ENCODE peak calls at places on chromosomes 6 and 20, in four cellular contexts. Q is body of pancreas, K is kidney epithelial cell, U is fibroblast of the aortic adventitia. W is an unnamed sample.

GRCh38 chr6:167337231-167337630 is 12.3 kb downstream of the TTLL2 start:
- DNase-seq in Q (no peak), K (no peak), U (no peak), W (no peak)

GRCh38 chr20:1567392-1568165 is 10.1 kb upstream of the SIRPD start:
- DNase-seq in U (peak; percentile 69), Q (no peak), K (peak; percentile 79), W (no peak)

GRCh38 chr20:58075980-58076749 is 152.3 kb downstream of the ANKRD60 start:
- DNase-seq in U (peak; percentile 6), Q (no peak), K (no peak), W (no peak)

GRCh38 chr20:46400828-46401477 is 5.5 kb downstream of the ELMO2 start:
- DNase-seq in U (peak; percentile 59), K (no peak), Q (no peak), W (no peak)

GRCh38 chr20:11445161-11445560 is 472.5 kb upstream of the BTBD3 start:
- DNase-seq in K (no peak), U (no peak), Q (no peak), W (no peak)

GRCh38 chr6:42899871-42900270 is 16.0 kb upstream of the PTCRA start:
- DNase-seq in K (no peak), U (no peak), Q (no peak), W (no peak)

GRCh38 chr6:45663181-45664180 is 285.7 kb upstream of the SUPT3H start:
- DNase-seq in Q (no peak), U (peak; percentile 42), K (no peak), W (peak; percentile 21)

GRCh38 chr6:149860834-149861602 is 3.1 kb downstream of the LRP11 start:
- DNase-seq in Q (no peak), K (no peak), U (no peak), W (no peak)

GRCh38 chr6:42453649-42454427 is 2.1 kb upstream of the TRERF1 start:
- DNase-seq in Q (peak; percentile 38), K (no peak), U (peak; percentile 66), W (peak; percentile 66)

GRCh38 chr6:160991411-160992322 is at the start of gene MAP3K4:
- DNase-seq in Q (peak; percentile 82), K (no peak), U (peak; percentile 70), W (peak; percentile 85)

GRCh38 chr6:166905505-166906134 is 50.7 kb downstream of the RNASET2 start:
- DNase-seq in K (no peak), U (no peak), Q (no peak), W (no peak)

GRCh38 chr20:32497589-32498224 is 87.4 kb downstream of the NOL4L start:
- DNase-seq in U (no peak), Q (no peak), K (no peak), W (no peak)

GRCh38 chr6:39084506-39084905 is 30.5 kb downstream of the SAYSD1 start:
- DNase-seq in Q (no peak), K (no peak), U (no peak), W (no peak)

GRCh38 chr6:69780585-69781178 is 16.1 kb downstream of the LMBRD1 start:
- DNase-seq in Q (no peak), K (no peak), U (no peak), W (no peak)

GRCh38 chr6:119207327-119207726 is 128.9 kb upstream of the FAM184A start:
- DNase-seq in K (no peak), Q (no peak), U (no peak), W (no peak)

GRCh38 chr6:154350293-154350692 is 6.3 kb downstream of the IPCEF1 start:
- DNase-seq in Q (no peak), U (peak; percentile 37), K (no peak), W (no peak)

GRCh38 chr20:10696650-10697049 is 22.9 kb upstream of the JAG1 start:
- DNase-seq in Q (peak; percentile 52), K (no peak), U (no peak), W (no peak)

GRCh38 chr6:156154896-156155295 is 622.3 kb upstream of the ARID1B start:
- DNase-seq in U (peak; percentile 83), Q (no peak), K (no peak), W (no peak)

GRCh38 chr6:108203189-108204119 is 37.6 kb downstream of the NR2E1 start:
- DNase-seq in K (no peak), U (no peak), Q (peak; percentile 20), W (no peak)

GRCh38 chr6:52575490-52575868 is 1.4 kb downstream of the TRAM2 start:
- DNase-seq in U (no peak), K (no peak), Q (no peak), W (no peak)

GRCh38 chr20:36773123-36773547 is 428 bp downstream of the DSN1 start:
- DNase-seq in Q (no peak), K (no peak), U (peak; percentile 12), W (no peak)

GRCh38 chr6:551405-551804 is 105.5 kb downstream of the HUS1B start:
- DNase-seq in Q (no peak), U (peak; percentile 31), K (no peak), W (no peak)

GRCh38 chr6:121695346-121695745 is 259.9 kb downstream of the GJA1 start:
- DNase-seq in K (no peak), Q (no peak), U (no peak), W (no peak)

GRCh38 chr20:5919634-5920544 is 30.4 kb downstream of the TRMT6 start:
- DNase-seq in U (peak; percentile 14), Q (no peak), K (no peak), W (no peak)

GRCh38 chr6:47207261-47207660 is 102.4 kb downstream of the TNFRSF21 start:
- DNase-seq in U (no peak), K (no peak), Q (no peak), W (no peak)

GRCh38 chr6:169312658-169313346 is 59.2 kb upstream of the THBS2 start:
- DNase-seq in K (no peak), U (peak; percentile 41), Q (no peak), W (no peak)

GRCh38 chr6:134165827-134166226 is 113.4 kb upstream of the SLC2A12 start:
- DNase-seq in Q (no peak), U (peak; percentile 27), K (no peak), W (no peak)

GRCh38 chr20:59291740-59292139 is 8.7 kb upstream of the EDN3 start:
- DNase-seq in K (no peak), U (no peak), Q (no peak), W (peak; percentile 46)

GRCh38 chr20:34538671-34539123 is 19.8 kb upstream of the MAP1LC3A start:
- DNase-seq in U (peak; percentile 76), Q (peak; percentile 66), K (no peak), W (peak; percentile 55)

GRCh38 chr6:161639772-161640171 is 365.9 kb upstream of the AGPAT4 start:
- DNase-seq in K (no peak), Q (no peak), U (no peak), W (no peak)

GRCh38 chr6:45655630-45656422 is 278.1 kb upstream of the SUPT3H start:
- DNase-seq in U (peak; percentile 98), Q (no peak), K (peak; percentile 99), W (no peak)

GRCh38 chr6:31575335-31575901 is at the start of gene TNF:
- DNase-seq in Q (no peak), K (no peak), U (no peak), W (peak; percentile 68)

GRCh38 chr6:163001341-163001740 is 273.6 kb downstream of the PACRG start:
- DNase-seq in U (no peak), K (no peak), Q (no peak), W (no peak)

GRCh38 chr6:36519352-36519751 is 27.9 kb downstream of the STK38 start:
- DNase-seq in K (no peak), U (no peak), Q (no peak), W (no peak)

GRCh38 chr20:57212890-57213276 is 53.6 kb downstream of the BMP7 start:
- DNase-seq in U (no peak), K (no peak), Q (no peak), W (no peak)

GRCh38 chr6:43142101-43142500 is 29.0 kb upstream of the SRF start:
- DNase-seq in U (no peak), K (no peak), Q (no peak), W (no peak)

GRCh38 chr6:11854418-11855165 is 76.0 kb upstream of the ADTRP start:
- DNase-seq in Q (peak; percentile 36), K (no peak), U (peak; percentile 82), W (no peak)

GRCh38 chr6:21967282-21967681 is 329.6 kb downstream of the PRL start:
- DNase-seq in U (no peak), K (no peak), Q (no peak), W (no peak)

GRCh38 chr20:15039088-15039762 is 701.8 kb upstream of the FLRT3 start:
- DNase-seq in Q (no peak), U (no peak), K (peak; percentile 53), W (no peak)

DNA sequence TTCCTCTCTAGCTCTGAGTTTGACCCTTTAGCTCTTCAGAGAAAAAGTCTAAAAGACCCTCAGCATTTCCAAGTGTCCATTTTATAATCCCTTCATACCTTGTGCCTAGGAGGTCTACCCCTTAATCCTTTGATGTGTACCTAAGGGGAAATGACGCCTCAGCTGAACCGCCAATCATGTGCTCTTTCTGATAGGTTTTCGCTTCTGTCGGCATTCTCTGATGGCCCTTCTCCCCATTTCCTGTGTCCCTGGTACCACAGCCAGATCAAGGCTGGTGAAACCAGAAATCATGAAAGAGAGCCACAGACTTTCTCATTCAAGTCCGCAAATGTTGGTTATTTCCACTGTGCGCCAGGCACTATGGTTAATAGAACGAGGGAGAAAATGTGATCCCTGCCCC is 333.9 kb downstream of the FARS2 start:
- DNase-seq in U (no peak), Q (no peak), K (no peak), W (no peak)
- TF ChIP-seq CTCF in U (no peak), Q (no peak), K (no peak), W (no peak)

GRCh38 chr6:25035451-25036435 is 100.0 kb upstream of the RIPOR2 start:
- DNase-seq in Q (no peak), U (no peak), K (peak; percentile 35), W (no peak)
- H3K4me3 ChIP-seq in Q (no peak overlapping the region), U (no peak overlapping the region), K (no peak overlapping the region), W (no peak overlapping the region)

GRCh38 chr20:62627901-62628612 is 14.2 kb upstream of the SLCO4A1 start:
- DNase-seq in K (peak; percentile 66), Q (no peak), U (peak; percentile 12), W (no peak)
- TF ChIP-seq CTCF in K (no peak), Q (no peak), U (no peak), W (no peak)

GRCh38 chr20:17587831-17588230 is 18.0 kb downstream of the DSTN start:
- DNase-seq in K (no peak), U (no peak), Q (no peak), W (no peak)

GRCh38 chr20:17586250-17586649 is 16.4 kb downstream of the DSTN start:
- DNase-seq in K (no peak), U (no peak), Q (no peak), W (no peak)

GRCh38 chr20:17589161-17589834 is 19.4 kb downstream of the DSTN start:
- DNase-seq in U (peak; percentile 38), Q (no peak), K (no peak), W (no peak)

GRCh38 chr20:17584684-17585083 is 14.8 kb downstream of the DSTN start:
- DNase-seq in Q (no peak), K (no peak), U (no peak), W (no peak)

DNA sequence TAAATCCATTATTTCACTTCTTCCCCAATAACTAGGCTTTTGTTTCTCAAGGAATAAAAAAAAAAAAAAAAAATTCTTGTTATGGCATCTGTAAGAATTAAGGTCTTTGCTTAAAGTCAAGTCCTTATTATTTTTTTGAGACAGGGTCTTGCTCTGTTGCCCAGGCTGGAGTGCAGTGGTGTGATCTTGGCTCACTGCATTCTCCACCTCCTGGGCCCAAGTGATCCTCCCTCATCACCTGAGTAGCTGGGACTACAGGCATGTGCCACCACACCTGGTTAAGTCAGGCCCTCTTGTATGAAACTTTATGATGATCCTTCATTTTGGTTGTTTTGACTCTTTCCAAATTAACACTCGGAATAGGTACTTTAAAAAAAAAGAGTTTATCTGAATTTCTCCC is 17.3 kb downstream of the DSTN start:
- DNase-seq in U (no peak), K (no peak), Q (no peak), W (no peak)
- H3K4me3 ChIP-seq in U (no peak overlapping the region), K (no peak overlapping the region), Q (no peak overlapping the region), W (no peak overlapping the region)

W was measured in transverse colon.